ENCODE peak calls at places on chromosomes 2 and 18, in six cellular contexts. V, O, Z, F, A and S are unnamed samples.

GRCh38 chr2:238584617-238585016 is 157.9 kb downstream of the ASB1 start:
- DNase-seq in V (no peak), F (no peak), Z (no peak), A (no peak), O (no peak), S (no peak)

GRCh38 chr2:29325544-29325943 is 210.3 kb downstream of the CLIP4 start:
- DNase-seq in A (no peak), O (no peak), Z (no peak), V (no peak), F (no peak), S (no peak)

GRCh38 chr2:168244318-168244717 is 3.1 kb downstream of the STK39 start:
- DNase-seq in O (no peak), F (no peak), A (no peak), Z (no peak), V (peak), S (no peak)

GRCh38 chr2:149661844-149662243 is 74.3 kb upstream of the MMADHC start:
- DNase-seq in A (no peak), F (peak), Z (no peak), V (peak), O (peak), S (no peak)

GRCh38 chr2:233011268-233012190 is 1.5 kb downstream of the NGEF start:
- DNase-seq in O (no peak), Z (peak), A (no peak), F (no peak), V (no peak), S (peak)

GRCh38 chr2:177169810-177170514 is 42.6 kb upstream of the HNRNPA3 start:
- DNase-seq in Z (no peak), A (no peak), F (no peak), O (no peak), V (no peak), S (no peak)

GRCh38 chr2:175935289-175936181 is 66.5 kb downstream of the LNPK start:
- DNase-seq in O (no peak), V (no peak), Z (no peak), F (no peak), A (no peak), S (no peak)

GRCh38 chr2:2542966-2543555 is 212.0 kb upstream of the MYT1L start:
- DNase-seq in O (no peak), Z (no peak), A (no peak), V (no peak), F (no peak), S (peak)

GRCh38 chr2:204280239-204280638 is 265.0 kb upstream of the PARD3B start:
- DNase-seq in O (no peak), A (no peak), F (peak), Z (no peak), V (no peak), S (no peak)

GRCh38 chr18:77397056-77397455 is 147.4 kb downstream of the GALR1 start:
- DNase-seq in F (no peak), A (no peak), O (no peak), Z (no peak), V (no peak), S (no peak)

GRCh38 chr2:118737690-118738089 is 109.8 kb downstream of the EN1 start:
- DNase-seq in F (no peak), A (no peak), O (no peak), Z (no peak), V (no peak), S (no peak)

GRCh38 chr2:118580651-118581050 is 266.8 kb downstream of the EN1 start:
- DNase-seq in A (no peak), O (no peak), V (peak), F (no peak), Z (no peak), S (no peak)

GRCh38 chr2:223101340-223102039 is 49.5 kb downstream of the KCNE4 start:
- DNase-seq in O (peak), F (peak), Z (no peak), V (peak), A (peak), S (peak)

GRCh38 chr2:170255971-170256370 is 78.0 kb downstream of the MYO3B start:
- DNase-seq in V (peak), O (peak), F (peak), Z (no peak), A (no peak), S (no peak)

GRCh38 chr2:20370191-20370590 is 19.5 kb upstream of the PUM2 start:
- DNase-seq in V (peak), O (no peak), A (no peak), Z (peak), F (no peak), S (no peak)

GRCh38 chr2:205714058-205714776 is 31.9 kb downstream of the NRP2 start:
- DNase-seq in Z (no peak), O (peak), F (no peak), V (no peak), A (no peak), S (no peak)

GRCh38 chr18:51458861-51459260 is 261.4 kb upstream of the MEX3C start:
- DNase-seq in A (no peak), V (no peak), O (no peak), F (no peak), Z (no peak), S (no peak)

GRCh38 chr2:36438454-36438977 is 82.9 kb downstream of the CRIM1 start:
- DNase-seq in A (peak), O (peak), F (peak), V (peak), Z (no peak), S (no peak)

GRCh38 chr2:51324028-51324427 is 292.1 kb upstream of the NRXN1 start:
- DNase-seq in A (peak), F (no peak), O (no peak), V (no peak), Z (no peak), S (no peak)

GRCh38 chr18:35782926-35783325 is 189.6 kb upstream of the RMP24 start:
- DNase-seq in F (no peak), V (no peak), O (no peak), A (no peak), Z (no peak), S (no peak)

GRCh38 chr2:74526649-74527230 is 709 bp upstream of the DQX1 start:
- DNase-seq in F (no peak), Z (no peak), V (no peak), A (no peak), O (no peak), S (no peak)

GRCh38 chr2:159471340-159471739 is 145.0 kb downstream of the BAZ2B start:
- DNase-seq in O (no peak), V (no peak), A (no peak), Z (no peak), F (no peak), S (no peak)

GRCh38 chr2:211159972-211160371 is 603.6 kb downstream of the CPS1 start:
- DNase-seq in V (no peak), Z (no peak), A (no peak), F (no peak), O (no peak), S (no peak)

GRCh38 chr18:79680100-79680879 is 687 bp downstream of the CTDP1 start:
- DNase-seq in V (peak), A (peak), O (peak), Z (peak), F (peak), S (peak)

GRCh38 chr2:113888641-113889470 is 1.0 kb upstream of the ACTR3 start:
- DNase-seq in A (no peak), Z (no peak), F (no peak), V (no peak), O (no peak), S (no peak)

GRCh38 chr2:17915099-17915498 is 36.6 kb downstream of the KCNS3 start:
- DNase-seq in V (no peak), A (no peak), Z (no peak), O (no peak), F (no peak), S (peak)

GRCh38 chr2:169225233-169225750 is 137.0 kb downstream of the LRP2 start:
- DNase-seq in O (no peak), V (no peak), Z (no peak), A (no peak), F (no peak), S (no peak)

GRCh38 chr18:70671889-70672551 is 383.2 kb downstream of the SOCS6 start:
- DNase-seq in A (no peak), O (no peak), F (no peak), Z (no peak), V (no peak), S (no peak)

GRCh38 chr2:75525434-75526308 is 35.1 kb downstream of the EVA1A start:
- DNase-seq in V (no peak), F (no peak), Z (no peak), A (no peak), O (peak), S (no peak)

GRCh38 chr2:105820691-105821090 is 76.0 kb downstream of the NCK2 start:
- DNase-seq in Z (no peak), V (no peak), A (no peak), O (no peak), F (no peak), S (no peak)

GRCh38 chr2:210496512-210496911 is 20.0 kb upstream of the LANCL1 start:
- DNase-seq in A (no peak), F (no peak), Z (no peak), V (no peak), O (no peak), S (no peak)

GRCh38 chr2:137969876-137970275 is 5.6 kb downstream of the HNMT start:
- DNase-seq in O (no peak), V (no peak), A (no peak), F (no peak), Z (no peak), S (no peak)

GRCh38 chr2:37637122-37637875 is 34.1 kb downstream of the CDC42EP3 start:
- DNase-seq in V (peak), O (no peak), F (no peak), Z (no peak), A (no peak), S (no peak)

GRCh38 chr18:46337206-46337710 is 233.1 kb downstream of the HAUS1 start:
- DNase-seq in F (no peak), Z (no peak), V (no peak), O (no peak), A (peak), S (no peak)

GRCh38 chr2:167990062-167990461 is 257.3 kb downstream of the STK39 start:
- DNase-seq in V (no peak), A (no peak), F (no peak), Z (no peak), O (no peak), S (no peak)

GRCh38 chr18:63210531-63210930 is 109.0 kb downstream of the BCL2 start:
- DNase-seq in O (no peak), A (no peak), Z (no peak), F (no peak), V (no peak), S (no peak)
- H3K4me3 ChIP-seq in O (no peak), A (no peak), Z (no peak), F (no peak), V (no peak), S (no peak)

GRCh38 chr18:48541747-48542108 is 2.9 kb downstream of the CTIF start:
- DNase-seq in F (no peak), V (no peak), O (no peak), Z (no peak), A (no peak), S (no peak)
- H3K4me3 ChIP-seq in F (peak), V (peak), O (peak), Z (no peak), A (peak), S (peak)

GRCh38 chr2:24821433-24821891 is 28.2 kb downstream of the CENPO start:
- DNase-seq in F (no peak), V (no peak), A (peak), Z (peak), O (no peak), S (peak)
- H3K4me3 ChIP-seq in F (no peak), V (no peak), A (no peak), Z (no peak), O (no peak), S (no peak)

GRCh38 chr2:45921921-45922320 is 270.4 kb downstream of the PRKCE start:
- DNase-seq in V (no peak), A (no peak), O (no peak), Z (no peak), F (no peak), S (no peak)

GRCh38 chr2:45919711-45920111 is 268.2 kb downstream of the PRKCE start:
- DNase-seq in V (no peak), A (no peak), F (no peak), Z (no peak), O (no peak), S (no peak)

GRCh38 chr2:45922577-45922988 is 271.1 kb downstream of the PRKCE start:
- DNase-seq in O (peak), F (peak), Z (no peak), V (peak), A (peak), S (peak)

GRCh38 chr2:45915523-45915922 is 264.0 kb downstream of the PRKCE start:
- DNase-seq in F (no peak), V (no peak), O (no peak), Z (no peak), A (no peak), S (no peak)

GRCh38 chr2:45918816-45919655 is 267.6 kb downstream of the PRKCE start:
- DNase-seq in A (peak), O (no peak), V (no peak), F (no peak), Z (no peak), S (no peak)
- H3K4me3 ChIP-seq in A (no peak), O (no peak), V (no peak), F (no peak), Z (no peak), S (no peak)

DNA sequence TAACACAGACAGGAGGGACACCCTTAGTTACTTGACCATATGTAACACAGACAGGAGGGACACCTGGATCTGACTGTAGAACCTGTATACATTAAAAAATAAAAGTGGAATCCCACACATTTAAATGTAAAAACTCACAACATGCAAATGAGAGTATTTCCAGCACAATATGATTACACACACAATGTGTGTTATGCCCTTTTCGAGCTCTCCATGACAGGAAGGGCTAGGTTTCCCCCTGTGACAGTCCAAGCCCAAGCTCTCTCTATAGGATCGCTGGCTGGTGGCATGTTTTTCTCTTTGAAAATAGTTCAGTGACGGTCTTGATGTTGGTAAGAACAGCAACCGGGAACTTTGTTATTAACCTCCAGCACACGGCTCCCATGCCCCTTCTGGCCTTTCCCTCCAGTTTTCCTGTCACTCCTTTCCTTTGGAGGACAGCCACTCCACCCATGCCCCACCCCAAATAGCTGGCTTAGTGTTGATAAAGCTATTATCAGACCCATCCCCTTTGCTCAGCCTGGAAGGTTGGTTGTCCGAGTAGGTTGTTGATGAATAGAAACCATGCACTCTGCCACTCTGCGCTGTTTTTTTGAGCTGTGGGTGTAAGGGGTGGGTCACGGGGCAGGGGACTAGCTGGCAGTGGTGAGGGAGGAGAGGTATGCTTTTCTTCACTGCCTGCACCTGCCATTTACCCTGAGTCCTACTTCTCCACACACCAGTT is 2.7 kb downstream of the RASGRP3 start:
- DNase-seq in V (no peak), Z (no peak), O (no peak), F (no peak), A (no peak), S (no peak)
- H3K4me3 ChIP-seq in V (no peak), Z (no peak), O (no peak), F (no peak), A (no peak), S (no peak)

GRCh38 chr2:68646303-68646702 is 2.9 kb downstream of the PROKR1 start:
- DNase-seq in O (no peak), Z (no peak), A (no peak), F (peak), V (peak), S (no peak)

GRCh38 chr2:68643011-68643873 is at the start of gene PROKR1:
- DNase-seq in O (peak), Z (peak), F (peak), A (peak), V (peak), S (peak)

GRCh38 chr2:68645523-68645922 is 2.1 kb downstream of the PROKR1 start:
- DNase-seq in O (no peak), Z (no peak), V (no peak), F (peak), A (no peak), S (no peak)

DNA sequence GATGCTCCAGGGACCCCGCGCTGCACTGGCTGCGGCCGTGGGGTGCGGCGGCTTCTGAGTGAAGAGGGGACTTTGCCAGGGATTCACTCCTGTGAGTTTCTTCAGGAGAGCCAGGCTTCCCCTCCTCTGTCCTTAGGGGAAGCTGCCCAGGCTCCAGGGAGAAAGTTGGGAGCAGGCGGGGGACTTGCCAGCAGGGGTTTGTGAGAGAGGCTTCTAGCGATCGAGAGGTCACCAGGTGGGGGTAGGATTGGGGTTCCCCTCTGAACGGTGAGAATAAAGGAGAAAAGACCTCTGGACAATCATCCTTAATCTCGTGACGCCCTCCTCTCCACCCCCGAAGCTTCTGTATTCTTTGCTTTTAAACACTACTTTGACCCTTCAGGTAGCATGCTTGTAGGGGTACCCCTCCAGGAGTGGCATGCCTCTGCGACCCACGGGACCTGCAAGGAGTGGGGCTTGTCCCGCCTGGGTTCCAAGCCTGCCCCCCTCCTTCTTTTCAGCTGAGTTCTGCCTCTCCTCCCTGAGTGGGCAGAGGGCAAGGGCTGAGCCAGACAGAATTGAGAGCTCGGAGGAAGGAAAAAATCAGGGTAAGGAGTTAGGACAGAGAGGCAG is 601 bp downstream of the PROKR1 start:
- DNase-seq in A (peak), F (no peak), O (no peak), Z (no peak), V (no peak), S (no peak)
- H3K4me3 ChIP-seq in A (peak), F (peak), O (peak), Z (peak), V (no peak), S (peak)